ENCODE peak calls at places on chromosomes 13 and 19, in eight cellular contexts. T, Y, V, C, N, O, M and H are unnamed samples.

GRCh38 chr13:86174632-86175031 is 375.4 kb upstream of the SLITRK6 start:
- DNase-seq in V (no peak), N (no peak), C (no peak), O (peak; percentile 7), T (no peak), Y (no peak), M (no peak), H (no peak)

GRCh38 chr19:38412961-38413360 is 10.1 kb downstream of the FAM98C start:
- DNase-seq in N (no peak), C (no peak), V (no peak), O (no peak), T (no peak), Y (no peak), M (no peak), H (no peak)

GRCh38 chr13:29845440-29846056 is 4.9 kb downstream of the UBL3 start:
- DNase-seq in V (no peak), M (no peak), Y (no peak), C (no peak), N (no peak), O (peak; percentile 61), T (no peak), H (peak; percentile 35)

GRCh38 chr19:2600914-2601870 is 101.3 kb downstream of the GNG7 start:
- DNase-seq in V (peak; percentile 58), C (no peak), N (no peak), T (no peak), O (no peak), Y (no peak), M (no peak), H (no peak)

GRCh38 chr19:19405919-19406877 is 723 bp downstream of the GATAD2A start:
- DNase-seq in T (peak; percentile 38), V (peak; percentile 83), C (peak; percentile 61), M (peak; percentile 59), N (peak; percentile 46), O (peak; percentile 54), Y (peak; percentile 62), H (peak; percentile 62)

GRCh38 chr13:108595416-108596257 is 33.8 kb upstream of the MYO16 start:
- DNase-seq in M (no peak), T (no peak), Y (no peak), C (no peak), V (no peak), N (peak; percentile 5), O (no peak), H (no peak)

GRCh38 chr13:45500492-45501174 is 35.9 kb downstream of the COG3 start:
- DNase-seq in O (peak; percentile 80), V (no peak), T (no peak), Y (no peak), C (no peak), N (peak; percentile 96), M (no peak), H (peak; percentile 15)

GRCh38 chr13:92196566-92197256 is 798.3 kb downstream of the GPC5 start:
- DNase-seq in T (no peak), C (no peak), M (no peak), Y (no peak), N (no peak), V (no peak), O (no peak), H (no peak)

GRCh38 chr19:48719263-48720171 is at the start of gene MAMSTR:
- DNase-seq in V (no peak), Y (peak; percentile 59), M (no peak), O (no peak), C (no peak), T (no peak), N (no peak), H (no peak)

GRCh38 chr19:5314012-5314906 is 26.4 kb downstream of the PTPRS start:
- DNase-seq in T (no peak), O (no peak), Y (no peak), V (no peak), C (no peak), N (no peak), M (no peak), H (no peak)

GRCh38 chr13:77028202-77028601 is 1.2 kb upstream of the FBXL3 start:
- DNase-seq in N (no peak), Y (no peak), T (no peak), M (no peak), V (no peak), O (no peak), C (no peak), H (no peak)

GRCh38 chr19:49875801-49876421 is 1.2 kb downstream of the AKT1S1 start:
- DNase-seq in C (peak; percentile 52), V (peak; percentile 86), M (peak; percentile 64), O (peak; percentile 34), Y (peak; percentile 72), T (peak; percentile 74), N (no peak), H (peak; percentile 61)

GRCh38 chr13:39185326-39185725 is 147.1 kb downstream of the NHLRC3 start:
- DNase-seq in T (no peak), V (no peak), Y (no peak), N (no peak), C (no peak), O (no peak), M (no peak), H (no peak)

GRCh38 chr13:104645786-104646185 is 1579.6 kb upstream of the SLC10A2 start:
- DNase-seq in O (no peak), V (no peak), T (no peak), M (no peak), C (no peak), Y (no peak), N (no peak), H (no peak)

GRCh38 chr13:104650426-104650825 is 1584.2 kb upstream of the SLC10A2 start:
- DNase-seq in C (no peak), T (no peak), Y (no peak), O (no peak), M (no peak), V (no peak), N (no peak), H (no peak)

GRCh38 chr13:104648291-104648690 is 1582.1 kb upstream of the SLC10A2 start:
- DNase-seq in T (no peak), N (no peak), C (no peak), Y (no peak), V (no peak), O (no peak), M (no peak), H (no peak)
- H3K27ac ChIP-seq in T (no peak overlapping the region), N (no peak overlapping the region), C (no peak overlapping the region), Y (no peak overlapping the region), V (no peak overlapping the region), O (no peak overlapping the region), M (no peak overlapping the region), H (no peak overlapping the region)

DNA sequence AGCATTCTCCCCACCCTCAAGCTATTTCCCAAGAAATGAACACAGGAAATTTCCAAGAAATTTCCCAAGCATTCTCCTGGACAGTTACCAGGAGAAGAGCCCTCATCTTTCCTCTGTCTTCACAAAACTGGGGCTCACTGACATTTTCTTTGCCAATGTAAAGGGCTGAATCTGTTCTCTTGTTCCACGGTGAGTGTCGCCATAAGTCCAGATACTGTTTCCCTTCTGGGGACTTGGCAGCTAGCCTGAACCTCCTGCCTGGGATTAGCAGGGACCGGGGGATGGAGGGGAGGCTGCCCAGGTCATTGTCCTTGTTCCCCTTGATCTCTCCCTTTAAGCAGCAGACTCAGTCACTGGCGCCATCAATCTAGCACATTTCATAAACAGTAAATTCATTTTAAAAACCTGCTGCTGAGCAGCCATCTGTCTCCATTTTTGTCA is 172.8 kb downstream of the DNAJC15 start:
- DNase-seq in O (no peak), C (peak; percentile 23), V (no peak), N (no peak), M (peak; percentile 41), Y (no peak), T (no peak), H (peak; percentile 46)
- TF ChIP-seq CTCF in O (no peak), C (no peak), V (no peak), N (no peak), M (peak; percentile 51), Y (no peak), T (no peak), H (peak; percentile 43)

DNA sequence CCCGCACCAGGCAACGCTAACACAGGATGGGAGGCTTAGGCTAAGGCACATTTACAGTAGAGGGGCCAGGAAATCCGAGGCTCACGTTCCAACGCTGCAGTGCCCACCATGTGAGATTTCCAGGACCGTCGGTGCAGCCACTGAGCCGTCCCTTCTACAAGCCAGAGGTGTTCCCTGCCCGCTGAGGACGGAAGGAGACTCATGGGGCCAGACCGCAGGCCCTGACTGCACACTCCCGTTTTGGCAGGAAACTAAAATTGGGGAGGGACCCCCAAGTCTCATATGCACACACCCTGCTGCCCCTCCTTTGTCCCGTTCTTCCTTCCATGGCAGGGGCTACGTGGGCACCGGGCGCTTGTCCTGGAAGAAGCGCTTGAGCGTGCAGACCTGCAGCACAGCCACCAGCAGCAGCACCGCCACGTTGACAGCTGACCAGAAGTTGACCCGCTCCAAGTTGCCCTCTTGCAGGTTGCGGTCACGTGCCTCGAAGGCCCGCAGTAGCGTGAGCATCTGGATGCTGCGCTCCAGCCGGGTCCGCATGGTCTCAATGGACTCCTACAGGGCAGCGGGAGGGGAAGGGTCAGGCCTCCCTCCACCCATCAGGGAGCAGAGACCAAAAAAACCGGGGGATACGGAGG is 3.2 kb downstream of the TMED1 start:
- DNase-seq in C (no peak), Y (no peak), N (no peak), O (no peak), V (no peak), M (no peak), T (no peak), H (no peak)
- H3K36me3 ChIP-seq in C (peaks cover 15% of the 10 kb centered on the region), Y (peaks cover 30% of the 10 kb centered on the region), N (no peaks in the 10 kb centered on the region), O (peaks cover 21% of the 10 kb centered on the region), V (peaks cover 70% of the 10 kb centered on the region), M (peaks cover 66% of the 10 kb centered on the region), T (peaks cover 3% of the 10 kb centered on the region), H (peaks cover 13% of the 10 kb centered on the region)

DNA sequence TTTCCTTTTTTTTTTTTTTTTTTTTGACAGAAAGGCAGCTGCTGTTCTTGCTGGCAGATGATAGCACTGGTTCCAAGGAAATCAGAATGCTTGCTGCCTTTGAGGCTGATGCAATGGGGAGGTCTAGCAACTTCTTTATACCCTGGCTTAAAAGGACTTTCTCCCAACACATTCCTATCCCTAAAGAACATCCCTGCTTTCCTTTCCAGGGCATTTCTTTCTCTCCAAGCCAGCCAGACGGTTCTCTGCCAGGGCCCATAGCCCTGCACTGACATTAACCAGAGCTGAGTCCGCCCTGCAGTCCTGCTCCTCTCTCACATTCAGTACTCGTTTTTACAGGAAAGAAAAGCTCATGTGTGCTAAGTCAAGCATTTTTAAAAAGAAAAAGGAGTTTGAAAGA is 133.8 kb upstream of the WASF3 start:
- DNase-seq in C (peak; percentile 10), M (peak; percentile 47), O (no peak), V (no peak), Y (no peak), N (peak; percentile 2), T (no peak), H (no peak)
- H3K27ac ChIP-seq in C (no peak overlapping the region), M (peak overlapping the region; percentile 77), O (no peak overlapping the region), V (no peak overlapping the region), Y (no peak overlapping the region), N (no peak overlapping the region), T (no peak overlapping the region), H (no peak overlapping the region)

DNA sequence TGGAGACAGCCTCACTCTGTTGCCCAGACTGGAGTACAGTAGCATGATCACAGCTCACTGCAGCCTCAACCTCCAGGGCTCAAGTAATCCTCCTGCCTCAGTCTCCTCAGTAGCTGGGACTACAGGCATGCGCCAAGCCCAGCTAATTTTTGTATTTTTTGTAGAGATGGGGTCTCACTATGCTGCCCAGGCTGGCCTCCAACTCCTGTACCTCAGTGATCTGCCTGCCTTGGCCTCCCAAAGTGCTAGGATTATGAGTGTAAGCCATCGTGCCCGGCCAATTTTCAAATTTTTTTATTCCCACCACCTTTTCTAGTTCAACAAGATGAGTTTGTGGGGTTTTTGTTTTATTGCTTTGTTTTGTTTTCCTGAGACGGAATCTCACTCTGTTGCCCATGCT is 31.7 kb downstream of the XPO4 start:
- DNase-seq in O (no peak), T (no peak), M (no peak), C (no peak), N (no peak), Y (no peak), V (no peak), H (no peak)
- TF ChIP-seq CTCF in O (no peak), T (no peak), M (no peak), C (no peak), N (no peak), Y (no peak), V (no peak), H (no peak)